ENCODE peak calls at places on chromosomes 13 and 19, in four cellular contexts. B, Z, T and L are unnamed samples.

GRCh38 chr19:340620-341385 is 3.8 kb downstream of the MIER2 start:
- DNase-seq in B (no peak), Z (no peak), T (no peak), L (no peak)

GRCh38 chr13:36767276-36767675 is 51.7 kb upstream of the RFXAP start:
- DNase-seq in B (no peak), Z (no peak), T (no peak), L (no peak)

GRCh38 chr13:94435604-94436226 is 43.8 kb downstream of the DCT start:
- DNase-seq in B (no peak), Z (peak; percentile 68), T (no peak), L (peak; percentile 80)

GRCh38 chr13:48493851-48494250 is 39.0 kb downstream of the RCBTB2 start:
- DNase-seq in B (no peak), Z (peak; percentile 49), T (no peak), L (peak; percentile 63)

GRCh38 chr13:97853550-97853949 is 99.9 kb upstream of the IPO5 start:
- DNase-seq in B (no peak), Z (peak; percentile 62), T (no peak), L (peak; percentile 8)

GRCh38 chr19:12767150-12767549 is 8.2 kb downstream of the HOOK2 start:
- DNase-seq in B (no peak), Z (no peak), T (no peak), L (no peak)

GRCh38 chr19:58021541-58022282 is 12.1 kb upstream of the ZSCAN1 start:
- DNase-seq in B (no peak), Z (peak; percentile 69), T (no peak), L (peak; percentile 72)

GRCh38 chr19:4676955-4677731 is 7.0 kb upstream of the MYDGF start:
- DNase-seq in B (no peak), Z (peak; percentile 53), T (peak; percentile 50), L (peak; percentile 32)

GRCh38 chr13:113726961-113727411 is 32.0 kb upstream of the TMEM255B start:
- DNase-seq in B (no peak), Z (peak; percentile 65), T (no peak), L (peak; percentile 35)

GRCh38 chr13:97945792-97946419 is 7.6 kb upstream of the IPO5 start:
- DNase-seq in B (no peak), Z (peak; percentile 56), T (no peak), L (peak; percentile 59)

GRCh38 chr19:37979547-37980082 is 72.6 kb downstream of the SIPA1L3 start:
- DNase-seq in B (no peak), Z (no peak), T (no peak), L (no peak)

GRCh38 chr19:27742041-27742440 is 1470.9 kb downstream of the UQCRFS1 start:
- DNase-seq in B (no peak), Z (no peak), T (no peak), L (no peak)

GRCh38 chr13:74273591-74273990 is 139.4 kb upstream of the KLF12 start:
- DNase-seq in B (no peak), Z (no peak), T (no peak), L (peak; percentile 42)

GRCh38 chr19:10430505-10431253 is 10.3 kb downstream of the PDE4A start:
- DNase-seq in B (no peak), Z (peak; percentile 32), T (peak; percentile 51), L (peak; percentile 43)

GRCh38 chr13:46721054-46721453 is 75.9 kb downstream of the ESD start:
- DNase-seq in B (no peak), Z (peak; percentile 69), T (peak; percentile 53), L (peak; percentile 63)

GRCh38 chr13:50928609-50929274 is 19.2 kb downstream of the RNASEH2B start:
- DNase-seq in B (no peak), Z (no peak), T (no peak), L (no peak)

GRCh38 chr19:40800339-40800996 is 1.5 kb downstream of the EGLN2 start:
- DNase-seq in B (no peak), Z (no peak), T (no peak), L (no peak)

GRCh38 chr19:23286477-23286876 is 36.3 kb upstream of the ZNF724 start:
- DNase-seq in B (no peak), Z (no peak), T (no peak), L (no peak)

GRCh38 chr19:45250832-45251451 is at the start of gene MARK4:
- DNase-seq in B (peak; percentile 46), Z (peak; percentile 53), T (peak; percentile 75), L (peak; percentile 44)